ENCODE peak calls at places on chromosomes 11 and 22, in eight cellular contexts. A is AG04450, V is body of pancreas, B is heart left ventricle, F is IMR-90, O is esophagus squamous epithelium, J is colonic mucosa, Q is neural progenitor cell. Y is an unnamed sample.

GRCh38 chr11:26244207-26244606 is 87.7 kb upstream of the ANO3 start:
- DNase-seq in F (peak), Q (no peak), B (no peak), J (no peak), A (no peak), O (no peak), V (no peak), Y (no peak)

GRCh38 chr11:28315440-28315839 is 207.3 kb downstream of the METTL15 start:
- DNase-seq in B (no peak), Q (no peak), A (no peak), J (no peak), V (no peak), F (no peak), O (no peak), Y (no peak)

GRCh38 chr22:37972527-37972926 is 11.8 kb downstream of the SOX10 start:
- DNase-seq in J (no peak), Q (no peak), V (no peak), A (no peak), B (no peak), F (no peak), O (no peak), Y (peak)

GRCh38 chr22:27159716-27160295 is 502.4 kb downstream of the MIAT start:
- DNase-seq in B (no peak), F (no peak), V (no peak), A (no peak), Q (no peak), J (no peak), O (no peak), Y (no peak)

GRCh38 chr11:72635931-72636330 is 38.3 kb downstream of the PDE2A start:
- DNase-seq in Q (no peak), A (no peak), V (no peak), B (no peak), O (no peak), F (no peak), J (no peak), Y (no peak)

GRCh38 chr11:44566952-44567875 is 1.8 kb downstream of the CD82 start:
- DNase-seq in A (no peak), F (no peak), O (no peak), V (no peak), Q (no peak), B (no peak), J (no peak), Y (no peak)

GRCh38 chr11:68683086-68683951 is 1.0 kb upstream of the GAL start:
- DNase-seq in O (no peak), A (no peak), J (no peak), V (no peak), Q (no peak), B (no peak), F (no peak), Y (no peak)

GRCh38 chr11:9169595-9170295 is 78.3 kb upstream of the SCUBE2 start:
- DNase-seq in B (no peak), V (no peak), O (no peak), F (peak), J (no peak), A (no peak), Q (no peak), Y (no peak)

GRCh38 chr11:10117709-10118341 is 176.2 kb downstream of the SBF2 start:
- DNase-seq in Q (no peak), V (no peak), A (no peak), O (no peak), J (no peak), B (no peak), F (peak), Y (no peak)

GRCh38 chr11:61193596-61193995 is 9.7 kb upstream of the PGA3 start:
- DNase-seq in O (no peak), A (no peak), J (no peak), V (no peak), Q (no peak), F (no peak), B (no peak), Y (no peak)

GRCh38 chr11:27370374-27370773 is 7.4 kb upstream of the CCDC34 start:
- DNase-seq in O (no peak), A (peak), F (peak), J (no peak), V (no peak), B (no peak), Q (no peak), Y (no peak)

GRCh38 chr11:126891556-126892217 is 108.9 kb downstream of the KIRREL3 start:
- DNase-seq in A (no peak), B (peak), O (no peak), Q (no peak), F (no peak), J (no peak), V (no peak), Y (no peak)

GRCh38 chr11:28679795-28680194 is 571.6 kb downstream of the METTL15 start:
- DNase-seq in F (peak), V (no peak), O (no peak), Q (no peak), J (no peak), B (no peak), A (no peak), Y (no peak)

GRCh38 chr11:115155978-115156377 is 348.2 kb downstream of the CADM1 start:
- DNase-seq in O (no peak), F (no peak), Q (no peak), V (no peak), J (no peak), B (no peak), A (no peak), Y (no peak)

GRCh38 chr11:121048464-121049233 is 24.7 kb downstream of the TBCEL start:
- DNase-seq in A (no peak), V (no peak), Q (no peak), B (no peak), F (peak), J (no peak), O (no peak), Y (no peak)

GRCh38 chr11:1547467-1548098 is 24.5 kb downstream of the DUSP8 start:
- DNase-seq in O (no peak), A (no peak), J (no peak), V (no peak), Q (no peak), B (no peak), F (no peak), Y (no peak)

GRCh38 chr11:78583889-78584288 is 9.2 kb upstream of the NARS2 start:
- DNase-seq in B (no peak), Q (no peak), O (no peak), F (no peak), A (no peak), V (no peak), J (no peak), Y (no peak)

GRCh38 chr22:49483281-49483905 is 344.3 kb downstream of the BRD1 start:
- DNase-seq in F (no peak), V (no peak), Q (no peak), B (no peak), A (no peak), O (no peak), J (no peak), Y (no peak)

GRCh38 chr11:34345012-34345804 is 12.6 kb downstream of the ABTB2 start:
- DNase-seq in O (no peak), B (peak), Q (no peak), A (no peak), J (peak), V (peak), F (peak), Y (peak)

GRCh38 chr11:10379871-10380568 is 75.0 kb upstream of the AMPD3 start:
- DNase-seq in F (peak), Q (no peak), J (no peak), B (no peak), V (no peak), O (no peak), A (no peak), Y (no peak)

GRCh38 chr22:49475253-49475652 is 352.4 kb downstream of the BRD1 start:
- DNase-seq in J (no peak), Q (no peak), A (no peak), F (no peak), O (no peak), B (no peak), V (no peak), Y (no peak)

GRCh38 chr11:26558191-26558590 is 13.9 kb downstream of the MUC15 start:
- DNase-seq in F (no peak), B (no peak), J (no peak), A (no peak), Q (no peak), O (no peak), V (no peak), Y (no peak)

GRCh38 chr11:113377606-113378005 is 10.0 kb upstream of the ANKK1 start:
- DNase-seq in A (no peak), V (no peak), O (no peak), F (peak), Q (no peak), J (no peak), B (no peak), Y (no peak)

GRCh38 chr11:19795082-19795481 is 82.4 kb downstream of the NAV2 start:
- DNase-seq in Q (no peak), J (no peak), B (no peak), F (no peak), A (no peak), V (no peak), O (no peak), Y (no peak)

GRCh38 chr11:119093951-119094815 is 7.5 kb downstream of the DPAGT1 start:
- DNase-seq in B (no peak), O (no peak), A (no peak), V (peak), F (peak), J (peak), Q (peak), Y (peak)

GRCh38 chr11:69348414-69349235 is 54.7 kb downstream of the MYEOV start:
- DNase-seq in V (no peak), Q (no peak), A (no peak), O (no peak), B (no peak), F (no peak), J (peak), Y (no peak)

GRCh38 chr11:2574553-2575535 is 125.0 kb downstream of the KCNQ1OT1 start:
- DNase-seq in O (no peak), Q (no peak), V (peak), F (no peak), J (peak), A (no peak), B (no peak), Y (peak)

GRCh38 chr11:41281131-41281742 is 178.2 kb downstream of the LRRC4C start:
- DNase-seq in F (no peak), Q (no peak), V (no peak), O (no peak), A (no peak), B (no peak), J (no peak), Y (no peak)

GRCh38 chr22:37232140-37232998 is 11.7 kb downstream of the RAC2 start:
- DNase-seq in Q (no peak), J (no peak), A (no peak), V (no peak), O (no peak), B (no peak), F (no peak), Y (no peak)

GRCh38 chr11:67278939-67279588 is 10.0 kb upstream of the ANKRD13D start:
- DNase-seq in O (no peak), B (no peak), V (no peak), F (no peak), J (no peak), A (no peak), Q (no peak), Y (no peak)
- H3K27ac ChIP-seq in O (peak), B (no peak), V (no peak), F (no peak), J (peak), A (no peak), Q (no peak), Y (peak)

GRCh38 chr11:75097173-75097557 is 489 bp upstream of the OR2AT4 start:
- DNase-seq in F (no peak), J (no peak), O (no peak), V (no peak), A (no peak), B (no peak), Q (no peak), Y (no peak)
- TF ChIP-seq CTCF in F (no peak), J (no peak), O (no peak), V (no peak), A (no peak), B (no peak), Q (no peak), Y (no peak)

GRCh38 chr11:96459751-96460150 is 69.9 kb downstream of the JRKL start:
- DNase-seq in Q (no peak), J (no peak), V (no peak), A (no peak), B (no peak), O (no peak), F (no peak), Y (no peak)

GRCh38 chr11:96456111-96456510 is 66.3 kb downstream of the JRKL start:
- DNase-seq in V (no peak), A (no peak), Q (no peak), J (no peak), B (no peak), O (no peak), F (no peak), Y (no peak)
- H3K4me3 ChIP-seq in V (no peak), A (no peak), Q (no peak), J (no peak), B (no peak), O (no peak), F (no peak), Y (no peak)

DNA sequence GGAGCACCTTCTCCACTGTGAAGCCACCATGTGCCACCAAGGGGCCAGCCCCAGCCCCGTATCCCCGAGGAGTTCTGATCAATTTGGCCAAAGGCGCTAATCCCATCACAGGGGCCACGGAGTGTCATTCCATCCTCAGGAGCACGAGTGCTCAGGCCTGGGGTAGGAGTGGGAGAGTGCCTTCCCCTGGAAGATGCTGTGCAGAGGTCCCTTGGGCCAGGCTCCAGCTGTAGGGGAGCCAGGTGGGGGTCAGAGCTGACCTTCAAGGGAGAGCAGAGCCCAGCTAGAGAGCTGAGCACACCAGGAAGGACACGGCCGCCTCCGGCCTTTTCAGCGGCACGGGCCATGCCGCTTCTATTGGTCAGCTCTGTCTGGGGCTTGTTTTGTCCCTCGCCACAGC is 1459.9 kb downstream of the BRD1 start:
- DNase-seq in Q (no peak), A (no peak), J (no peak), O (no peak), B (no peak), F (no peak), V (no peak), Y (no peak)
- H3K27ac ChIP-seq in Q (no peak), A (no peak), J (no peak), O (no peak), B (no peak), F (no peak), V (no peak), Y (no peak)

DNA sequence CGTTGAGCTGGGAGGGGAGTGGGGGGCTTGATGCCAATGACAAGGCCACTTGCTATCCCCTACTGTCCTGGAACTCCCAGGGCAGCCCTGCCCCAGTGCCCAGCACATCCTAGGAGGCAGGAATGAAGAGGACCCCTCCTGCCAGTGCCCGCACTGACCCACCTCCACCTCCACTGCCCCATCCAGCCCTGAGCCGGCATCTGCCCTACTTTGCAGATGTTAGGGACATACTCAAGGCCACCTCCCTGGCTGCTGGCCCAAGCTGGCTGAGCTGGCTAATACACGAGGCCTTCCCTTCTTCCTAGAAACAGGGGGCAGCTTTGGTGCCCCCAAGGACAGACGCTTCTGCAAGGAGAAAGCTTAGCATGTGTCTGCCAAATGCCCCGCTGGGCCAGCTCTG is 10.8 kb downstream of the DHCR7 start:
- DNase-seq in O (no peak), A (no peak), B (no peak), V (no peak), Q (no peak), F (no peak), J (no peak), Y (peak)
- TF ChIP-seq CTCF in O (no peak), A (no peak), B (no peak), V (no peak), Q (no peak), F (no peak), J (no peak), Y (no peak)

GRCh38 chr11:118007040-118007439 is 20.8 kb downstream of the IL10RA start:
- DNase-seq in B (no peak), J (peak), O (no peak), Q (no peak), A (no peak), F (no peak), V (no peak), Y (no peak)

GRCh38 chr11:118008271-118008903 is 22.2 kb downstream of the IL10RA start:
- DNase-seq in B (no peak), O (no peak), A (no peak), F (no peak), Q (no peak), J (peak), V (no peak), Y (no peak)

GRCh38 chr11:118010738-118011461 is 24.7 kb downstream of the IL10RA start:
- DNase-seq in J (peak), B (peak), Q (no peak), A (no peak), V (no peak), F (no peak), O (no peak), Y (no peak)

GRCh38 chr11:118012083-118012669 is 26.0 kb downstream of the IL10RA start:
- DNase-seq in F (peak), A (no peak), J (no peak), V (no peak), Q (no peak), O (no peak), B (no peak), Y (peak)

DNA sequence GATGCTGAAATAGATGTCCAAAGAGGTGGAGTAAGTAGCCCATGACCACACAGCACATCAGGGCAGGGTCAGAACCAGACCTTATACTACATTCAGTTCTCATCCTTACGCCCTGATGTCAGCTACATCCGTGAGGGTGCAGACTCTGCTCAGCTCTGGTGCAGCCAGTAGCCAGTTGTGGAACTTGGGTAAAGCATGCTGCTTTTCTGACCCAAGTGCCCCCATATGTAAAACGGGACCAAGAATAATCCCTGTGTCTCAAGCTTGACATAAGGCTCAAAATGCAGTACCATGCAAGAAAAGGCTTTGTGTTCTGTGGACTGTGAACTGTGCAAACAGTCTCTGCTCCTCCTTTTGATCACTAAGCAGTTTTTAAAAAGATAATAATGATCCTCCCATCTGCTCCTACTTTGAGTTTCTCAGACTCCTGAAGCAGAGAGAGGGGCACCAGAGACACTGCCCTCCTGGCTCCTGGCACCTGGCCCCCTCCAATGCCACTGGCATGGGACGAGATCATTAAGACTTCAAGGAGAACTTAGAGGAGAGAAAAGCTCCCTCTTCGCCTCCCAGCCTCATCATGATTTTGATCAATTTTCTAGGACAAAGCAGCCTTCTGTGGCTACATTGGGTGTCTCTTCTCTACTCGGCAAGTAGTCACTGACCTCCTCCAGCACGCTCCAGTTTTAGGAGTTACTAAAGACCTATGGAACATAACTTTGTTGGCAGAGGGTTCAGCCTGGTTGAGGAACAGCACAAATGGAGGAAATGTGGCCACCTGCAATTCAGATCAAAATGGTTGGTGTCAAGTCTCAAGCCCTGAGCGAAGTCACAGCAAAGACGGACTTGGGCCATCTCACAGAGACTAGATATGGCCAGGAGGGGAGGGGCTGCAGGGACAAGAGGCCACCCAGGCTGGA is 23.9 kb downstream of the IL10RA start:
- DNase-seq in B (no peak), F (no peak), J (no peak), Q (no peak), A (no peak), V (no peak), O (no peak), Y (no peak)
- H3K4me3 ChIP-seq in B (no peak), F (no peak), J (no peak), Q (no peak), A (no peak), V (no peak), O (no peak), Y (no peak)

GRCh38 chr22:42919199-42919598 is 62.1 kb upstream of the ARFGAP3 start:
- DNase-seq in J (no peak), F (no peak), O (no peak), Q (no peak), A (no peak), B (no peak), V (no peak), Y (peak)

GRCh38 chr22:42913874-42914510 is 56.9 kb upstream of the ARFGAP3 start:
- DNase-seq in Q (no peak), O (no peak), J (no peak), A (no peak), V (no peak), B (no peak), F (no peak), Y (no peak)

GRCh38 chr22:42914511-42915076 is 57.5 kb upstream of the ARFGAP3 start:
- DNase-seq in F (no peak), B (no peak), V (peak), O (no peak), J (no peak), A (no peak), Q (no peak), Y (no peak)

GRCh38 chr22:42918500-42918899 is 61.4 kb upstream of the ARFGAP3 start:
- DNase-seq in Q (no peak), B (no peak), V (no peak), J (no peak), A (no peak), O (no peak), F (no peak), Y (no peak)

DNA sequence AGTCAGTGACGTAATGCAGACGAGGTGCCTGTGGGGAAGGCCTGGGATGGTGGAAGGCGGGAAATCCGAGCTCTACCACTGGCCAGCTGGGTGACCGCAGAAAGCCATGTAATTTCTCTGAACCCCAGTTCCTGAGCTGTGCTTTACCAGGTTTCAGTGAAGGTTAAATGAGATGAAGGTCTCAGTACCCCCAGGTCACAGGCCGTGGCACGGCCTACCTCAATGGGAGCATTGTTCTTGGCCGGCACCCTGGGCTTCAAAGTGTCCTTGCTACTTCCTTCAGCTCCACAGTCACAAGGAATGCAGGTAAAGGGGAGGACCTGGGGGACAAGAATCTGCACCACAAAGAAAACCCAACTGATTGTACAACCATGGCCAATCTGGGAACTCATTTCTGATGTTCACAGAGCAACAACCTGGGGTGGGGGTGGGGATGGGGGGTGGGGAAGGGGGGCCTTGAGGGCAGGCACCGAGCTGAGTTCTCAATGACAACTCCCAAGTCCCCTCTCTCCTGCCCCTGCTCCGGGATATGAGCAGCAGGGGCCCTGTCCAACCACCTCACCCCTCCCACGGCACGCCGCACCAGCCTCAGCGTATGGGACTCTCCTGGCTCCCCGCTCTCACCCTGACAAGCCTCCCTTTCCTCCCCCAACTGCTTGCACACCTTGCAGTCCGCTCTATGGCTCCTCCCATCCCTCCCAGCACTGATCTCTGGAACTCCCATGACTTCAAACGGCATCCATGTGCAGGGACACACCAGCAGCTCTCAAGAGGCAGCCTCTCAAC is 59.1 kb upstream of the ARFGAP3 start:
- DNase-seq in J (no peak), O (no peak), Q (peak), F (no peak), A (no peak), V (peak), B (no peak), Y (no peak)
- H3K27ac ChIP-seq in J (no peak), O (no peak), Q (no peak), F (no peak), A (no peak), V (peak), B (no peak), Y (no peak)

Y was measured in adrenal gland.